ENCODE peak calls at places on chromosomes 16 and 17, in five cellular contexts. One of them, this sample, is unnamed.

GRCh38 chr17:63189082-63189481 is 223.0 kb downstream of the TANC2 start:
- DNase-seq in H7: no peak
- DNase-seq in ascending aorta: no peak
- DNase-seq in mammary epithelial cell: peak; percentile 58
- DNase-seq in CD4-positive, CD25-positive, alpha-beta regulatory T cell: no peak
- DNase-seq in this sample: no peak

GRCh38 chr16:83162791-83163190 is 536.0 kb downstream of the CDH13 start:
- DNase-seq in CD4-positive, CD25-positive, alpha-beta regulatory T cell: no peak
- DNase-seq in ascending aorta: no peak
- DNase-seq in H7: no peak
- DNase-seq in mammary epithelial cell: no peak
- DNase-seq in this sample: no peak

GRCh38 chr16:50528820-50529219 is 19.4 kb upstream of the NKD1 start:
- DNase-seq in ascending aorta: peak; percentile 9
- DNase-seq in H7: no peak
- DNase-seq in CD4-positive, CD25-positive, alpha-beta regulatory T cell: no peak
- DNase-seq in mammary epithelial cell: no peak
- DNase-seq in this sample: no peak

GRCh38 chr16:50902457-50902856 is 160.6 kb downstream of the CYLD start:
- DNase-seq in mammary epithelial cell: no peak
- DNase-seq in H7: peak; percentile 56
- DNase-seq in CD4-positive, CD25-positive, alpha-beta regulatory T cell: no peak
- DNase-seq in ascending aorta: no peak
- DNase-seq in this sample: no peak

GRCh38 chr17:48799069-48799710 is 17.8 kb downstream of the TTLL6 start:
- DNase-seq in H7: no peak
- DNase-seq in mammary epithelial cell: no peak
- DNase-seq in CD4-positive, CD25-positive, alpha-beta regulatory T cell: no peak
- DNase-seq in ascending aorta: no peak
- DNase-seq in this sample: no peak

GRCh38 chr17:4715071-4715749 is 4.8 kb downstream of the ARRB2 start:
- DNase-seq in H7: peak; percentile 46
- DNase-seq in CD4-positive, CD25-positive, alpha-beta regulatory T cell: peak; percentile 80
- DNase-seq in ascending aorta: no peak
- DNase-seq in mammary epithelial cell: no peak
- DNase-seq in this sample: no peak

GRCh38 chr17:62781826-62782225 is 26.3 kb downstream of the MARCHF10 start:
- DNase-seq in CD4-positive, CD25-positive, alpha-beta regulatory T cell: no peak
- DNase-seq in H7: no peak
- DNase-seq in ascending aorta: no peak
- DNase-seq in mammary epithelial cell: peak; percentile 80
- DNase-seq in this sample: no peak

GRCh38 chr17:32341141-32341856 is 674 bp downstream of the C17orf75 start:
- DNase-seq in mammary epithelial cell: peak; percentile 21
- DNase-seq in CD4-positive, CD25-positive, alpha-beta regulatory T cell: peak; percentile 84
- DNase-seq in ascending aorta: no peak
- DNase-seq in H7: no peak
- DNase-seq in this sample: peak; percentile 68

GRCh38 chr17:28612936-28613872 is 781 bp downstream of the RSKR start:
- DNase-seq in H7: peak; percentile 79
- DNase-seq in mammary epithelial cell: peak; percentile 2
- DNase-seq in CD4-positive, CD25-positive, alpha-beta regulatory T cell: peak; percentile 43
- DNase-seq in ascending aorta: no peak
- DNase-seq in this sample: peak; percentile 45

GRCh38 chr17:8803531-8804416 is 4.6 kb upstream of the MFSD6L start:
- DNase-seq in CD4-positive, CD25-positive, alpha-beta regulatory T cell: peak; percentile 9
- DNase-seq in ascending aorta: no peak
- DNase-seq in H7: peak; percentile 52
- DNase-seq in mammary epithelial cell: no peak
- DNase-seq in this sample: peak; percentile 14

GRCh38 chr17:63480826-63481487 is 4.1 kb downstream of the ACE start:
- DNase-seq in ascending aorta: no peak
- DNase-seq in mammary epithelial cell: no peak
- DNase-seq in H7: peak; percentile 48
- DNase-seq in CD4-positive, CD25-positive, alpha-beta regulatory T cell: no peak
- DNase-seq in this sample: no peak

GRCh38 chr16:58114827-58115825 is 14.1 kb downstream of the CFAP20 start:
- DNase-seq in CD4-positive, CD25-positive, alpha-beta regulatory T cell: no peak
- DNase-seq in ascending aorta: peak; percentile 33
- DNase-seq in H7: no peak
- DNase-seq in mammary epithelial cell: no peak
- DNase-seq in this sample: no peak

GRCh38 chr17:43874293-43874692 is 27.3 kb downstream of the CD300LG start:
- DNase-seq in ascending aorta: no peak
- DNase-seq in CD4-positive, CD25-positive, alpha-beta regulatory T cell: no peak
- DNase-seq in mammary epithelial cell: no peak
- DNase-seq in H7: no peak
- DNase-seq in this sample: no peak

GRCh38 chr16:50598256-50598894 is 50.2 kb downstream of the NKD1 start:
- DNase-seq in H7: no peak
- DNase-seq in ascending aorta: peak; percentile 83
- DNase-seq in mammary epithelial cell: no peak
- DNase-seq in CD4-positive, CD25-positive, alpha-beta regulatory T cell: no peak
- DNase-seq in this sample: no peak

GRCh38 chr16:20884240-20884556 is 16.0 kb downstream of the DCUN1D3 start:
- DNase-seq in H7: no peak
- DNase-seq in ascending aorta: no peak
- DNase-seq in mammary epithelial cell: no peak
- DNase-seq in CD4-positive, CD25-positive, alpha-beta regulatory T cell: no peak
- DNase-seq in this sample: no peak

GRCh38 chr16:66523861-66524354 is 26.0 kb downstream of the TK2 start:
- DNase-seq in H7: no peak
- DNase-seq in mammary epithelial cell: no peak
- DNase-seq in ascending aorta: no peak
- DNase-seq in CD4-positive, CD25-positive, alpha-beta regulatory T cell: peak; percentile 86
- DNase-seq in this sample: peak; percentile 82

GRCh38 chr16:1953734-1954133 is 755 bp downstream of the RPL3L start:
- DNase-seq in mammary epithelial cell: no peak
- DNase-seq in CD4-positive, CD25-positive, alpha-beta regulatory T cell: no peak
- DNase-seq in H7: no peak
- DNase-seq in ascending aorta: no peak
- DNase-seq in this sample: no peak

GRCh38 chr17:42127414-42127813 is 4.8 kb downstream of the HSPB9 start:
- DNase-seq in ascending aorta: no peak
- DNase-seq in H7: no peak
- DNase-seq in mammary epithelial cell: no peak
- DNase-seq in CD4-positive, CD25-positive, alpha-beta regulatory T cell: no peak
- DNase-seq in this sample: no peak

GRCh38 chr17:75010683-75011406 is 1.6 kb upstream of the MRPL58 start:
- DNase-seq in H7: peak; percentile 65
- DNase-seq in CD4-positive, CD25-positive, alpha-beta regulatory T cell: no peak
- DNase-seq in mammary epithelial cell: peak; percentile 79
- DNase-seq in ascending aorta: no peak
- DNase-seq in this sample: no peak

GRCh38 chr16:85555549-85556455 is 57.3 kb upstream of the GSE1 start:
- DNase-seq in mammary epithelial cell: peak; percentile 7
- DNase-seq in ascending aorta: no peak
- DNase-seq in H7: no peak
- DNase-seq in CD4-positive, CD25-positive, alpha-beta regulatory T cell: peak; percentile 30
- DNase-seq in this sample: peak; percentile 74

GRCh38 chr16:11315499-11315898 is 29.8 kb upstream of the RMI2 start:
- DNase-seq in H7: peak; percentile 91
- DNase-seq in ascending aorta: no peak
- DNase-seq in CD4-positive, CD25-positive, alpha-beta regulatory T cell: no peak
- DNase-seq in mammary epithelial cell: no peak
- DNase-seq in this sample: no peak

DNA sequence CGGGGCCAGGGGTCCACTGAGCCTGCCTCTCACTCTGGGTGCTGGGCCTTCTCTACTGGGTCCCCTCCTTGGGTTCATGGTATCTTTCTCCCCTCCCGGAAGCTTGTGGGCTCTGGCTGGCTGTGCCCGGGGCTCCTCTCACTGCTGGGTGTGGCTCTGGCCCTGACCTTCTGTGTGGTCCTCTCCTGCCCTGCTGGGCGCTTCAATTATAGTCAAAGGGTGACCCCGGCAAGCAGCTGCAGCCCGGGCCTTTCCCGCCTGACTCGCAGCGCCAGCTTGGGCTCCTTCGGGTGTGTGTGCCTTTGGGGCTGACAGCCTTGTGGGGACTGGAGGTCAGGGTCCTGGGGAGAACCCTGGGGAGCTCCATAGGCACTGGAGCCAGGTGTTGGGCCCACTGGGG is 54.2 kb upstream of the PVALEF start:
- DNase-seq in mammary epithelial cell: no peak
- DNase-seq in ascending aorta: no peak
- DNase-seq in H7: no peak
- DNase-seq in CD4-positive, CD25-positive, alpha-beta regulatory T cell: no peak
- DNase-seq in this sample: no peak
- H3K4me3 ChIP-seq in mammary epithelial cell: no peak overlapping the region
- H3K4me3 ChIP-seq in ascending aorta: no peak overlapping the region
- H3K4me3 ChIP-seq in H7: no peak overlapping the region
- H3K4me3 ChIP-seq in CD4-positive, CD25-positive, alpha-beta regulatory T cell: no peak overlapping the region
- H3K4me3 ChIP-seq in this sample: no peak overlapping the region

GRCh38 chr17:36657763-36658490 is 56.5 kb downstream of the MRM1 start:
- DNase-seq in CD4-positive, CD25-positive, alpha-beta regulatory T cell: peak; percentile 16
- DNase-seq in H7: peak; percentile 91
- DNase-seq in mammary epithelial cell: no peak
- DNase-seq in ascending aorta: no peak
- DNase-seq in this sample: no peak

GRCh38 chr17:36653374-36653773 is 52.0 kb downstream of the MRM1 start:
- DNase-seq in ascending aorta: no peak
- DNase-seq in mammary epithelial cell: no peak
- DNase-seq in CD4-positive, CD25-positive, alpha-beta regulatory T cell: no peak
- DNase-seq in H7: no peak
- DNase-seq in this sample: no peak

GRCh38 chr17:36661688-36662087 is 60.3 kb downstream of the MRM1 start:
- DNase-seq in CD4-positive, CD25-positive, alpha-beta regulatory T cell: no peak
- DNase-seq in H7: no peak
- DNase-seq in ascending aorta: no peak
- DNase-seq in mammary epithelial cell: no peak
- DNase-seq in this sample: no peak

GRCh38 chr17:36661047-36661666 is 59.8 kb downstream of the MRM1 start:
- DNase-seq in H7: no peak
- DNase-seq in CD4-positive, CD25-positive, alpha-beta regulatory T cell: no peak
- DNase-seq in ascending aorta: no peak
- DNase-seq in mammary epithelial cell: no peak
- DNase-seq in this sample: no peak

GRCh38 chr17:36657390-36657762 is 56.0 kb downstream of the MRM1 start:
- DNase-seq in H7: no peak
- DNase-seq in mammary epithelial cell: no peak
- DNase-seq in CD4-positive, CD25-positive, alpha-beta regulatory T cell: no peak
- DNase-seq in ascending aorta: no peak
- DNase-seq in this sample: no peak
- H3K4me3 ChIP-seq in H7: peak overlapping the region; percentile 65
- H3K4me3 ChIP-seq in mammary epithelial cell: no peak overlapping the region
- H3K4me3 ChIP-seq in CD4-positive, CD25-positive, alpha-beta regulatory T cell: no peak overlapping the region
- H3K4me3 ChIP-seq in ascending aorta: peak overlapping the region; percentile 56
- H3K4me3 ChIP-seq in this sample: no peak overlapping the region

GRCh38 chr16:81817789-81818304 is 38.8 kb downstream of the PLCG2 start:
- DNase-seq in mammary epithelial cell: no peak
- DNase-seq in ascending aorta: no peak
- DNase-seq in H7: no peak
- DNase-seq in CD4-positive, CD25-positive, alpha-beta regulatory T cell: peak; percentile 16
- DNase-seq in this sample: peak; percentile 91
- H3K4me3 ChIP-seq in mammary epithelial cell: no peak overlapping the region
- H3K4me3 ChIP-seq in ascending aorta: no peak overlapping the region
- H3K4me3 ChIP-seq in H7: no peak overlapping the region
- H3K4me3 ChIP-seq in CD4-positive, CD25-positive, alpha-beta regulatory T cell: no peak overlapping the region
- H3K4me3 ChIP-seq in this sample: peak overlapping the region; percentile 64

DNA sequence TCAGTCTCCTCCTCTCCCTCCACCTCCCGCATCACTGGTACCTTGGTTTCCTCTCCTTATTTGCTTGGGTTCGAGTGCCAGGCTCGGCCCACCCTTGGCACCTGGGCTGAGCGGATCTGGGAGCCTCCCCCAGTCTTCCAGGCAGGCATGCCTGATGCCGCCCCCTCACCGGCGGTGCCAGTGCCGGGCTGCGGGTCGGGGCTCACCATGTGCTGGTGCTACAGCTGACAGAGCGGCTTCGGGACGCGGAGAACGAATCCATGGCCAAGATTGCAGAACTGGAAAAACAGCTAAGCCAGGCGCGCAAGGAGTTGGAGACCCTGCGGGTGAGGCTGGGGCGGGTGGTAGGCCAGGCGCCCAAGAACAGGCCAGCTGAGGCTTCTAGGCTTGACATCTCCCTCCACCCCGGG is 19.2 kb downstream of the FMNL1 start:
- DNase-seq in ascending aorta: no peak
- DNase-seq in mammary epithelial cell: no peak
- DNase-seq in H7: peak; percentile 82
- DNase-seq in CD4-positive, CD25-positive, alpha-beta regulatory T cell: no peak
- DNase-seq in this sample: no peak
- H3K4me3 ChIP-seq in ascending aorta: peak overlapping the region; percentile 43
- H3K4me3 ChIP-seq in mammary epithelial cell: no peak overlapping the region
- H3K4me3 ChIP-seq in H7: peak overlapping the region; percentile 55
- H3K4me3 ChIP-seq in CD4-positive, CD25-positive, alpha-beta regulatory T cell: no peak overlapping the region
- H3K4me3 ChIP-seq in this sample: no peak overlapping the region

GRCh38 chr16:23679986-23680336 is 1.3 kb downstream of the PLK1 start:
- DNase-seq in ascending aorta: no peak
- DNase-seq in H7: peak; percentile 55
- DNase-seq in mammary epithelial cell: peak; percentile 31
- DNase-seq in CD4-positive, CD25-positive, alpha-beta regulatory T cell: no peak
- DNase-seq in this sample: no peak
- H3K4me3 ChIP-seq in ascending aorta: no peak overlapping the region
- H3K4me3 ChIP-seq in H7: peak overlapping the region; percentile 98
- H3K4me3 ChIP-seq in mammary epithelial cell: peak overlapping the region; percentile 66
- H3K4me3 ChIP-seq in CD4-positive, CD25-positive, alpha-beta regulatory T cell: peak overlapping the region; percentile 58
- H3K4me3 ChIP-seq in this sample: peak overlapping the region; percentile 77

GRCh38 chr17:61400058-61400785 is 579 bp downstream of the TBX2 start:
- DNase-seq in CD4-positive, CD25-positive, alpha-beta regulatory T cell: no peak
- DNase-seq in ascending aorta: peak; percentile 70
- DNase-seq in mammary epithelial cell: peak; percentile 27
- DNase-seq in H7: peak; percentile 87
- DNase-seq in this sample: no peak
- H3K4me3 ChIP-seq in CD4-positive, CD25-positive, alpha-beta regulatory T cell: no peak overlapping the region
- H3K4me3 ChIP-seq in ascending aorta: peak overlapping the region; percentile 83
- H3K4me3 ChIP-seq in mammary epithelial cell: peak overlapping the region; percentile 33
- H3K4me3 ChIP-seq in H7: no peak overlapping the region
- H3K4me3 ChIP-seq in this sample: no peak overlapping the region

GRCh38 chr17:16442594-16443389 is 27.4 kb downstream of the TRPV2 start:
- DNase-seq in ascending aorta: no peak
- DNase-seq in CD4-positive, CD25-positive, alpha-beta regulatory T cell: no peak
- DNase-seq in H7: no peak
- DNase-seq in mammary epithelial cell: no peak
- DNase-seq in this sample: peak; percentile 47
- H3K4me3 ChIP-seq in ascending aorta: no peak overlapping the region
- H3K4me3 ChIP-seq in CD4-positive, CD25-positive, alpha-beta regulatory T cell: no peak overlapping the region
- H3K4me3 ChIP-seq in H7: no peak overlapping the region
- H3K4me3 ChIP-seq in mammary epithelial cell: no peak overlapping the region
- H3K4me3 ChIP-seq in this sample: peak overlapping the region; percentile 77

GRCh38 chr16:86576591-86577313 is 1.6 kb upstream of the FOXL1 start:
- DNase-seq in mammary epithelial cell: peak; percentile 38
- DNase-seq in H7: peak; percentile 78
- DNase-seq in CD4-positive, CD25-positive, alpha-beta regulatory T cell: no peak
- DNase-seq in ascending aorta: peak; percentile 72
- DNase-seq in this sample: no peak
- H3K4me3 ChIP-seq in mammary epithelial cell: peak overlapping the region; percentile 54
- H3K4me3 ChIP-seq in H7: peak overlapping the region; percentile 56
- H3K4me3 ChIP-seq in CD4-positive, CD25-positive, alpha-beta regulatory T cell: no peak overlapping the region
- H3K4me3 ChIP-seq in ascending aorta: peak overlapping the region; percentile 79
- H3K4me3 ChIP-seq in this sample: no peak overlapping the region